ENCODE peak calls at places on chromosomes 1 and 21, in four cellular contexts. F, R, Y and I are unnamed samples.

GRCh38 chr1:156892190-156893047 is 1.1 kb upstream of the PEAR1 start:
- DNase-seq in Y (peak; percentile 85), R (peak; percentile 90), F (peak; percentile 69), I (peak; percentile 95)

GRCh38 chr1:17139637-17140036 is 20.4 kb upstream of the PADI2 start:
- DNase-seq in Y (no peak), R (no peak), F (no peak), I (no peak)

GRCh38 chr1:179128520-179128919 is 46.6 kb downstream of the TOR3A start:
- DNase-seq in R (no peak), F (no peak), Y (no peak), I (no peak)

GRCh38 chr1:112058815-112059450 is 69.5 kb upstream of the KCND3 start:
- DNase-seq in R (no peak), F (no peak), Y (no peak), I (no peak)

GRCh38 chr21:28538987-28539622 is 453.6 kb downstream of the LTN1 start:
- DNase-seq in Y (peak; percentile 96), R (peak; percentile 94), F (no peak), I (no peak)

GRCh38 chr1:236401698-236402097 is 7.6 kb downstream of the EDARADD start:
- DNase-seq in R (no peak), F (no peak), Y (no peak), I (no peak)

GRCh38 chr1:59879556-59879955 is 47.0 kb downstream of the CYP2J2 start:
- DNase-seq in Y (peak; percentile 52), R (peak; percentile 80), F (no peak), I (peak; percentile 91)

GRCh38 chr1:110648405-110648804 is 26.3 kb downstream of the KCNA3 start:
- DNase-seq in Y (no peak), R (no peak), F (no peak), I (no peak)

GRCh38 chr1:240306673-240307072 is 215.0 kb downstream of the FMN2 start:
- DNase-seq in Y (peak; percentile 40), F (no peak), R (no peak), I (no peak)

GRCh38 chr1:182890927-182891610 is 51.9 kb downstream of the DHX9 start:
- DNase-seq in F (peak; percentile 12), R (no peak), Y (no peak), I (no peak)

GRCh38 chr1:170168263-170168662 is 22.5 kb downstream of the NTMT2 start:
- DNase-seq in R (peak; percentile 52), F (no peak), Y (peak; percentile 64), I (no peak)

GRCh38 chr1:30929135-30929889 is 20.8 kb upstream of the SDC3 start:
- DNase-seq in Y (peak; percentile 36), F (peak; percentile 41), R (peak; percentile 65), I (peak; percentile 62)

GRCh38 chr1:248822148-248823032 is 3.3 kb downstream of the SH3BP5L start:
- DNase-seq in R (no peak), F (no peak), Y (no peak), I (no peak)

GRCh38 chr21:31908106-31909031 is 35.5 kb downstream of the HUNK start:
- DNase-seq in F (no peak), R (no peak), Y (peak; percentile 84), I (peak; percentile 44)

GRCh38 chr1:31811605-31812004 is 4.2 kb downstream of the SPOCD1 start:
- DNase-seq in Y (peak; percentile 78), R (peak; percentile 43), F (peak; percentile 49), I (peak; percentile 57)

GRCh38 chr1:36175137-36176095 is 19.5 kb downstream of the MAP7D1 start:
- DNase-seq in Y (peak; percentile 56), F (peak; percentile 65), R (peak; percentile 53), I (no peak)

GRCh38 chr1:176466514-176466913 is 3.5 kb downstream of the PAPPA2 start:
- DNase-seq in F (no peak), R (no peak), Y (no peak), I (peak; percentile 41)

GRCh38 chr1:230948301-230948700 is 30.4 kb downstream of the TTC13 start:
- DNase-seq in F (no peak), Y (no peak), R (no peak), I (no peak)

GRCh38 chr1:66334311-66334710 is 199.6 kb upstream of the SGIP1 start:
- DNase-seq in F (no peak), R (no peak), Y (no peak), I (no peak)

GRCh38 chr1:21217812-21218596 is 41.3 kb upstream of the EIF4G3 start:
- DNase-seq in F (no peak), R (peak; percentile 49), Y (peak; percentile 21), I (peak; percentile 46)